ENCODE peak calls at places on chromosome 3, in four cellular contexts. Q is stomach; Z is left ventricle myocardium inferior; U is stimulated activated CD8-positive, alpha-beta memory T cell treated with anti-CD3 and anti-CD28 coated beads, Interleukin-7, amount 100 ng/mL, for 1 hour. M is an unnamed sample.

GRCh38 chr3:139529624-139530023 is 9.9 kb downstream of the RBP1 start:
- DNase-seq in U (no peak), Q (no peak), Z (no peak), M (no peak)

GRCh38 chr3:8488877-8489865 is 12.5 kb upstream of the LMCD1 start:
- DNase-seq in Q (no peak), U (no peak), Z (no peak), M (no peak)

GRCh38 chr3:86993704-86994103 is 2.8 kb upstream of the VGLL3 start:
- DNase-seq in Q (no peak), U (no peak), Z (no peak), M (no peak)

GRCh38 chr3:57011022-57011421 is 49.4 kb upstream of the SPATA12 start:
- DNase-seq in Z (no peak), Q (no peak), U (no peak), M (no peak)

GRCh38 chr3:23085256-23085655 is 117.9 kb upstream of the UBE2E2 start:
- DNase-seq in U (no peak), Z (no peak), Q (no peak), M (no peak)

GRCh38 chr3:5078151-5078550 is 43.9 kb upstream of the ARL8B start:
- DNase-seq in Z (no peak), Q (no peak), U (no peak), M (no peak)

GRCh38 chr3:135868801-135869200 is 96.7 kb upstream of the PPP2R3A start:
- DNase-seq in U (no peak), Z (no peak), Q (no peak), M (no peak)

GRCh38 chr3:172192830-172193415 is 153.5 kb downstream of the FNDC3B start:
- DNase-seq in Q (no peak), Z (no peak), U (no peak), M (no peak)

GRCh38 chr3:196181127-196181546 is 30.1 kb downstream of the ZDHHC19 start:
- DNase-seq in Z (no peak), Q (no peak), U (no peak), M (no peak)

GRCh38 chr3:146217324-146217723 is 33.6 kb downstream of the PLSCR4 start:
- DNase-seq in U (no peak), Z (no peak), Q (no peak), M (no peak)

GRCh38 chr3:70583682-70584081 is 271.2 kb upstream of the MDFIC2 start:
- DNase-seq in Z (no peak), U (no peak), Q (no peak), M (no peak)

GRCh38 chr3:14203521-14204079 is 25.0 kb downstream of the LSM3 start:
- DNase-seq in U (no peak), Z (no peak), Q (peak), M (peak)

GRCh38 chr3:188664795-188665194 is 507.0 kb upstream of the TPRG1 start:
- DNase-seq in Z (no peak), U (no peak), Q (no peak), M (no peak)

GRCh38 chr3:146160964-146161724 is at the start of gene PLOD2:
- DNase-seq in Z (peak), U (no peak), Q (peak), M (peak)

GRCh38 chr3:21017115-21017852 is 733.7 kb downstream of the ZNF385D start:
- DNase-seq in U (no peak), Z (no peak), Q (no peak), M (no peak)

GRCh38 chr3:138829886-138830510 is 4.7 kb downstream of the PIK3CB start:
- DNase-seq in Q (no peak), U (no peak), Z (no peak), M (no peak)

GRCh38 chr3:37949866-37950265 is 40.7 kb upstream of the VILL start:
- DNase-seq in U (no peak), Q (no peak), Z (no peak), M (no peak)

GRCh38 chr3:40843851-40844548 is 319.2 kb downstream of the ZNF621 start:
- DNase-seq in Q (no peak), U (no peak), Z (no peak), M (no peak)

GRCh38 chr3:114756506-114757279 is 390.4 kb downstream of the ZBTB20 start:
- DNase-seq in Q (no peak), Z (no peak), U (no peak), M (peak)

GRCh38 chr3:40858364-40859115 is 333.8 kb downstream of the ZNF621 start:
- DNase-seq in Q (no peak), Z (no peak), U (no peak), M (no peak)

GRCh38 chr3:17063591-17063990 is 178.8 kb downstream of the PLCL2 start:
- DNase-seq in Z (no peak), Q (no peak), U (no peak), M (no peak)

GRCh38 chr3:138833908-138834358 is 795 bp downstream of the PIK3CB start:
- DNase-seq in Q (no peak), Z (no peak), U (no peak), M (no peak)

GRCh38 chr3:189898559-189899153 is 222.0 kb downstream of the P3H2 start:
- DNase-seq in U (no peak), Q (no peak), Z (no peak), M (no peak)

GRCh38 chr3:126266291-126266840 is 86.0 kb upstream of the ALDH1L1 start:
- DNase-seq in Q (peak), U (no peak), Z (peak), M (peak)